ENCODE peak calls at places on chromosomes 2 and 18, in ten cellular contexts. P is GM06990, B is NT2/D1, E is aorta, O is AG04449, G is tibial artery, W is keratinocyte, V is mammary epithelial cell, X is neuronal stem cell, S is left ventricle myocardium inferior. Y is an unnamed sample.

GRCh38 chr2:74291891-74292621 is 51.2 kb downstream of the SLC4A5 start:
- DNase-seq in P (no peak), B (no peak), E (no peak), O (no peak), G (no peak), W (no peak), V (no peak), X (no peak), S (no peak), Y (no peak)

GRCh38 chr2:231709636-231709980 is 1.3 kb downstream of the PTMA start:
- DNase-seq in P (peak), B (no peak), E (peak), O (no peak), G (peak), W (no peak), V (peak), X (no peak), S (peak), Y (no peak)

GRCh38 chr2:172079838-172080640 is 5.3 kb upstream of the DLX1 start:
- DNase-seq in P (no peak), B (no peak), E (no peak), O (no peak), G (no peak), W (no peak), V (no peak), X (no peak), S (no peak), Y (no peak)

GRCh38 chr2:160574472-160575140 is 81.0 kb upstream of the RBMS1 start:
- DNase-seq in P (no peak), B (no peak), E (no peak), O (peak), G (no peak), W (peak), V (peak), X (no peak), S (no peak), Y (peak)

GRCh38 chr18:22505136-22505535 is 87.4 kb upstream of the CTAGE1 start:
- DNase-seq in P (no peak), B (no peak), E (no peak), O (no peak), G (no peak), W (no peak), V (no peak), X (no peak), S (no peak), Y (no peak)

GRCh38 chr2:111120253-111121027 is at the start of gene BCL2L11:
- DNase-seq in P (peak), B (peak), E (peak), O (peak), G (peak), W (peak), V (peak), X (peak), S (peak), Y (peak)

GRCh38 chr2:11656671-11657101 is 13.3 kb downstream of the NTSR2 start:
- DNase-seq in P (no peak), B (no peak), E (no peak), O (no peak), G (no peak), W (no peak), V (no peak), X (no peak), S (no peak), Y (no peak)

GRCh38 chr18:25650201-25650941 is 298.4 kb upstream of the ZNF521 start:
- DNase-seq in P (no peak), B (no peak), E (no peak), O (peak), G (no peak), W (no peak), V (peak), X (no peak), S (no peak), Y (peak)

GRCh38 chr2:43675646-43676321 is 445 bp downstream of the C1GALT1C1L start:
- DNase-seq in P (no peak), B (no peak), E (no peak), O (no peak), G (no peak), W (no peak), V (no peak), X (no peak), S (no peak), Y (no peak)

GRCh38 chr2:202704248-202704647 is 69.5 kb downstream of the FAM117B start:
- DNase-seq in P (no peak), B (no peak), E (no peak), O (no peak), G (no peak), W (no peak), V (no peak), X (no peak), S (no peak), Y (no peak)

GRCh38 chr2:8121826-8122505 is 559.9 kb upstream of the ID2 start:
- DNase-seq in P (no peak), B (no peak), E (no peak), O (no peak), G (no peak), W (no peak), V (no peak), X (no peak), S (no peak), Y (no peak)

GRCh38 chr2:239181074-239181581 is 219.7 kb downstream of the HDAC4 start:
- DNase-seq in P (no peak), B (no peak), E (peak), O (no peak), G (no peak), W (no peak), V (no peak), X (no peak), S (peak), Y (no peak)

GRCh38 chr2:49770919-49771318 is 616.6 kb upstream of the FSHR start:
- DNase-seq in P (no peak), B (peak), E (peak), O (no peak), G (no peak), W (peak), V (peak), X (peak), S (peak), Y (no peak)

GRCh38 chr2:134146161-134146560 is 107.7 kb upstream of the MGAT5 start:
- DNase-seq in P (no peak), B (no peak), E (no peak), O (no peak), G (no peak), W (no peak), V (no peak), X (no peak), S (no peak), Y (no peak)

GRCh38 chr2:386406-387103 is 98.7 kb upstream of the ALKAL2 start:
- DNase-seq in P (no peak), B (no peak), E (no peak), O (no peak), G (no peak), W (no peak), V (no peak), X (no peak), S (no peak), Y (no peak)

GRCh38 chr2:383173-383572 is 95.3 kb upstream of the ALKAL2 start:
- DNase-seq in P (no peak), B (no peak), E (no peak), O (no peak), G (no peak), W (no peak), V (no peak), X (no peak), S (no peak), Y (no peak)

GRCh38 chr2:381919-382833 is 94.3 kb upstream of the ALKAL2 start:
- DNase-seq in P (no peak), B (no peak), E (no peak), O (no peak), G (no peak), W (no peak), V (no peak), X (no peak), S (no peak), Y (no peak)

GRCh38 chr2:385061-385460 is 97.2 kb upstream of the ALKAL2 start:
- DNase-seq in P (no peak), B (no peak), E (no peak), O (no peak), G (no peak), W (no peak), V (no peak), X (no peak), S (no peak), Y (no peak)

DNA sequence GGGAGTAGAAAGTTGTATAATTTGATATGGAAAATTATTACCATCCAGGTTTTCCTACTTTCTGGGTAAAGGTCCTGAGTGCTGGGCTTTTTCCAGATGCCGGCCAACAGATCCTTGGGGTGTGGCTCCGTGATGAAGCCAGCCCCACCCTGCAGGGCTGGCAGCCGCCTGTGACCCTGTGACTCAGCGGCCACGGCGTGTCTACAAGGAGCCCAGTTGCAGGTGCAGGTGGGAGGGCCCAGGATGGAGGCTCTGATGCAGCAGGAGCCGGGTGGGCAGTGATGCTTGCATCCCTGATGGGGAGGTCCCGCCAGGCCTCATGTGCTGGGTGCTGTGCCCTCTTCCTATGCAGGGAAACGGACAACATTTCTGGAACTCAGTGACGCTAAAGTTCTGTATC is 96.0 kb upstream of the ALKAL2 start:
- DNase-seq in P (no peak), B (no peak), E (no peak), O (no peak), G (no peak), W (no peak), V (no peak), X (no peak), S (no peak), Y (no peak)
- H3K4me3 ChIP-seq in P (no peak), B (no peak), E (no peak), O (no peak), G (no peak), W (no peak), V (no peak), X (no peak), S (no peak), Y (no peak)

GRCh38 chr2:19748073-19748375 is 153.8 kb downstream of the TTC32 start:
- DNase-seq in P (no peak), B (no peak), E (no peak), O (no peak), G (no peak), W (no peak), V (no peak), X (no peak), S (no peak), Y (no peak)
- H3K4me3 ChIP-seq in P (no peak), B (no peak), E (no peak), O (no peak), G (no peak), W (no peak), V (no peak), X (no peak), S (no peak), Y (no peak)

GRCh38 chr2:233850745-233851144 is 3.6 kb downstream of the HJURP start:
- DNase-seq in P (no peak), B (no peak), E (no peak), O (no peak), G (no peak), W (no peak), V (no peak), X (no peak), S (no peak), Y (no peak)
- H3K4me3 ChIP-seq in P (no peak), B (no peak), E (no peak), O (no peak), G (no peak), W (no peak), V (no peak), X (peak), S (no peak), Y (no peak)

DNA sequence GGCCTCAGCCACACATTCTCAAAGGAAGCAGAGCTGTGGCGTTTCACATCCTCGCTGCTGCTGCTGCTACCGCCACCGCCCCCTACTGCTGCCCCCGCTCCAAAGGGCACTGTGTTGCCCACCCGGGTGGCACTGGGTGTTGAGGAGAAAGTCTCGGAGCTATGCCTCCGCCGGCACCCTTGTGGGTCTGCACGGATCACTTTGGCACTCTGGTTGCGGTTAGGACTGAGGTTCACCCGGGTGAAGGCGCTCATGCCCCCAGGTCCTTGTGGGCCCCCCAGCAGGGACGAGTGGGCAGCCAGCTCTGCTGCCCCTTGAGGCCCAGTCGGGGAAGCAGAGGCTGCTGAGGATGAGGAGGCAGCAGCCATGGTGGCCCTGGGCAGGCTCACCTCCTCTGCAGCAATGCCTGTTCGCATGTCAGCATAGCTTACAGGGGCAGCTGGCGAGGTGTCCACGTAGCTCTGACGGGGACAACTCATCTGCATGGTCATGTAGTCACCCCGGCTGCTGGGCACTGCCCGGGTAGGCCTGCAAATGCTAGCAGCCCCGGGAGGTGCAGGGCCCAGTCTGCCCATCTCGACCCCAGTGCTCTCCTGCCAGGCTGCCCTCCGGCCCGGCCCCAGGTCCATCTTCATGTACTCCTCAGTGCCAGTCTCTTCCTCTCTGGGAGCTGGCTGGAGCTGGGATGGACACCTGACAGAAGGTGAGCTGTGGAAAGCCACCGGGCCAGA is 4.2 kb downstream of the IRS1 start:
- DNase-seq in P (peak), B (no peak), E (peak), O (no peak), G (peak), W (no peak), V (peak), X (no peak), S (no peak), Y (no peak)
- H3K4me3 ChIP-seq in P (no peak), B (no peak), E (peak), O (peak), G (peak), W (peak), V (peak), X (peak), S (peak), Y (peak)

GRCh38 chr2:84833481-84834150 is 47.3 kb downstream of the TRABD2A start:
- DNase-seq in P (no peak), B (no peak), E (no peak), O (no peak), G (no peak), W (no peak), V (no peak), X (no peak), S (no peak), Y (no peak)
- H3K4me3 ChIP-seq in P (no peak), B (no peak), E (no peak), O (no peak), G (no peak), W (no peak), V (no peak), X (no peak), S (no peak), Y (no peak)

GRCh38 chr18:56910967-56911366 is 235.9 kb upstream of the BOD1L2 start:
- DNase-seq in P (no peak), B (no peak), E (no peak), O (no peak), G (no peak), W (no peak), V (no peak), X (no peak), S (no peak), Y (no peak)

GRCh38 chr18:56919190-56919589 is 227.7 kb upstream of the BOD1L2 start:
- DNase-seq in P (no peak), B (no peak), E (no peak), O (no peak), G (no peak), W (no peak), V (no peak), X (no peak), S (no peak), Y (no peak)

GRCh38 chr18:56910237-56910636 is 236.7 kb upstream of the BOD1L2 start:
- DNase-seq in P (no peak), B (no peak), E (no peak), O (no peak), G (no peak), W (no peak), V (no peak), X (no peak), S (no peak), Y (no peak)

DNA sequence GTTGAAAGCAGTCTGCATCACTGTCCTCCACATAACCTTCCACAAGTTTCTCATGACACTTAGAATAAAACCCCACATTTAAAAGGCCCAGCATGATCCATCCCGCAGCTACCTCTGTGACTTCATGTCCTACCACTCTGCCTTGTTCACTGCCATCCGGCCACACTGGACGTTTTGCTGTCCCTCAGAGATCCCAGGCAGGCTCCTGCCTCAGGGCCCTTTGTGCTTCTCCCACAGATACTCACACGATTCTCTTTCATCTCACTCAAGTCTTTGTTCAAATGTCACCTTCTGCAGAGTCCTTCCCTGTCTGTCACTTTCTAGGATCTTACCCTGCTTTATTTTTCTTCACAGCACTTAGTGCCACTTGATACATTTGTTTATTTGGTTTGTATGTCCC is 232.9 kb upstream of the BOD1L2 start:
- DNase-seq in P (no peak), B (no peak), E (no peak), O (no peak), G (no peak), W (no peak), V (no peak), X (no peak), S (no peak), Y (no peak)
- H3K4me3 ChIP-seq in P (no peak), B (no peak), E (no peak), O (no peak), G (no peak), W (no peak), V (no peak), X (no peak), S (no peak), Y (no peak)

DNA sequence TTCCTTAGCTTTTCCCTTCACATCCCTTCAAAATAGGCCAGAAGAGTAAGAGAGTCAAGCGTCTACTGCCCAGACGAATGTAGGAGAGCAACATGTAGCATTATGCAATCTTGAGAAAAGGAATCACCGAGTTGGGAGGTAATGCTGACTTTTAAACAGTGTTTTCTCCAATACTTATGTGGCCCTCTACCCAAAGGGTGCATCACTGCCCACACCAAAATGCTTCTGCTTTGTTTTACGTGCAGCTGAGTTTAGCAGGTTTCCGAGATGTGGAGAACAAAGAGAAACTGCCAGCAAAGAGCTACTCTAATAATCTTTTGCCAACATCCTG is 63.4 kb upstream of the ZEB2 start:
- DNase-seq in P (no peak), B (no peak), E (no peak), O (no peak), G (no peak), W (no peak), V (no peak), X (no peak), S (no peak), Y (no peak)
- H3K4me3 ChIP-seq in P (no peak), B (no peak), E (no peak), O (no peak), G (no peak), W (no peak), V (no peak), X (no peak), S (no peak), Y (no peak)

DNA sequence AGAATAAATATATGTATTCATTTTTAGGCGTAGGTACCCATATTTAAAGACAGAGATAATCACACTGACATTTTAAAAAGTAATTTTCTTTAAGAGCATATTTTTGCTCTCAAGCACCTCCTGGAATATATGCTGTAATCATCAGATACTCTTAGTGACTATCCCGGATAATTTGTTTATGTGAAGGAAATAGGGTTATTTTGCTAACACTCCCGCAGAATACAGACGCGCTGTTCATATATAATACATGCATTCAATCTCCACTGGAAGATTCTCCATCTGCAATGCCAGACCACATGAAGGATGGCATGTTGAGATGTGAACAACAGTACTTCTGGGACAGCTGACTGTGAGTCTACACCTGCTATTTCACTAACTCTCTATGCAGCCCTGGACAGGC is 430.7 kb downstream of the TMX3 start:
- DNase-seq in P (no peak), B (no peak), E (no peak), O (no peak), G (no peak), W (no peak), V (no peak), X (no peak), S (no peak), Y (no peak)
- H3K4me3 ChIP-seq in P (no peak), B (no peak), E (no peak), O (no peak), G (no peak), W (no peak), V (no peak), X (no peak), S (no peak), Y (no peak)

DNA sequence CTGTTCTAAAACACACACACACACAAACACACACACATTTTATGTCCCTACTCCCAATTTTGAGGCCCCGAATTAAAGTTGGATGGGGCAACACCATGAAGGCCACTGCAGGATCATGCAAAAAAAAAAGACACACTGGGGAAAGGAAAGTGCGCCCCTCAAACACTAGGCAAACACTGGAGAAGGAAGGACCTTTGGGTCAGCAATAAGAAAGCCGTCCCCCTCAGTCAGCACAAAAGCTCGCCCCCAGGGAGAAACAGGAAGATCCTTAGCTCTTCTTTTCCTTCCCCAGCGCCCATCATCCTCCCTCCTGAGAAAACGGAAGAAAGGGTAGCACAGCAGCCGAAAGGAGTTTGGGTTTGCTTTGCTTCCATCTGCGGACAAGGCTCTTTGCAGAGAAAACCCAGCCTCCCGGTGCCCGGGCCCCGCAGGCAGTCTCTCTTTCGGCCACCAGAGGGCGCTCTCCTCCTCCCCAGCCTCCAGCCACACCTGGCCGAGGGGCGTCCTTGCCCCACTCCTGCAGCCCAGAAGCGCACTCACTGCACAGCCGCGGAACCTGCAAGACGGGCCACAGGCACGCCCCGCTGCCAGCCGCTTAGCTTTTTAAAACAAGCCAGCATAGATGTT is 248.5 kb downstream of the CDH20 start:
- DNase-seq in P (peak), B (peak), E (peak), O (no peak), G (peak), W (no peak), V (peak), X (peak), S (peak), Y (no peak)
- H3K4me3 ChIP-seq in P (no peak), B (peak), E (no peak), O (peak), G (peak), W (peak), V (peak), X (peak), S (peak), Y (peak)

GRCh38 chr2:237616373-237617304 is 10.7 kb upstream of the LRRFIP1 start:
- DNase-seq in P (no peak), B (no peak), E (no peak), O (peak), G (no peak), W (no peak), V (peak), X (no peak), S (no peak), Y (peak)
- H3K4me3 ChIP-seq in P (no peak), B (no peak), E (no peak), O (no peak), G (no peak), W (no peak), V (no peak), X (no peak), S (no peak), Y (no peak)

Y was measured in skeletal muscle cell.